ENCODE peak calls at places on chromosome 1, in five cellular contexts. One of them, this sample, is unnamed.

GRCh38 chr1:9766759-9767442 is 56.9 kb downstream of the CLSTN1 start:
- DNase-seq in epithelial cell of esophagus: peak
- DNase-seq in brain microvascular endothelial cell: peak
- DNase-seq in ovary: no peak
- DNase-seq in GM12864: no peak
- DNase-seq in this sample: no peak

GRCh38 chr1:218711884-218712674 is 366.9 kb downstream of the TGFB2 start:
- DNase-seq in epithelial cell of esophagus: peak
- DNase-seq in brain microvascular endothelial cell: no peak
- DNase-seq in ovary: no peak
- DNase-seq in GM12864: no peak
- DNase-seq in this sample: no peak

GRCh38 chr1:9691108-9691445 is 39.5 kb downstream of the PIK3CD start:
- DNase-seq in epithelial cell of esophagus: no peak
- DNase-seq in brain microvascular endothelial cell: peak
- DNase-seq in ovary: no peak
- DNase-seq in GM12864: no peak
- DNase-seq in this sample: no peak

GRCh38 chr1:58768971-58769808 is 14.7 kb downstream of the JUN start:
- DNase-seq in epithelial cell of esophagus: peak
- DNase-seq in brain microvascular endothelial cell: peak
- DNase-seq in ovary: peak
- DNase-seq in GM12864: no peak
- DNase-seq in this sample: no peak

GRCh38 chr1:214331827-214332423 is 51.0 kb downstream of the SMYD2 start:
- DNase-seq in epithelial cell of esophagus: peak
- DNase-seq in brain microvascular endothelial cell: peak
- DNase-seq in ovary: no peak
- DNase-seq in GM12864: no peak
- DNase-seq in this sample: no peak

GRCh38 chr1:156838972-156839371 is 19.9 kb downstream of the INSRR start:
- DNase-seq in epithelial cell of esophagus: peak
- DNase-seq in brain microvascular endothelial cell: no peak
- DNase-seq in ovary: no peak
- DNase-seq in GM12864: no peak
- DNase-seq in this sample: no peak

GRCh38 chr1:147080671-147081394 is 91.4 kb downstream of the PRKAB2 start:
- DNase-seq in epithelial cell of esophagus: peak
- DNase-seq in brain microvascular endothelial cell: no peak
- DNase-seq in ovary: no peak
- DNase-seq in GM12864: no peak
- DNase-seq in this sample: no peak

GRCh38 chr1:21669287-21670058 is at the start of gene RAP1GAP:
- DNase-seq in epithelial cell of esophagus: peak
- DNase-seq in brain microvascular endothelial cell: no peak
- DNase-seq in ovary: no peak
- DNase-seq in GM12864: no peak
- DNase-seq in this sample: no peak

GRCh38 chr1:119569095-119569494 is 62.1 kb downstream of the HSD3B1 start:
- DNase-seq in epithelial cell of esophagus: no peak
- DNase-seq in brain microvascular endothelial cell: no peak
- DNase-seq in ovary: no peak
- DNase-seq in GM12864: no peak
- DNase-seq in this sample: no peak

GRCh38 chr1:12305377-12305776 is 75.5 kb downstream of the VPS13D start:
- DNase-seq in epithelial cell of esophagus: no peak
- DNase-seq in brain microvascular endothelial cell: peak
- DNase-seq in ovary: peak
- DNase-seq in GM12864: no peak
- DNase-seq in this sample: no peak

GRCh38 chr1:234655328-234656069 is 45.5 kb upstream of the IRF2BP2 start:
- DNase-seq in epithelial cell of esophagus: peak
- DNase-seq in brain microvascular endothelial cell: no peak
- DNase-seq in ovary: no peak
- DNase-seq in GM12864: no peak
- DNase-seq in this sample: no peak

GRCh38 chr1:1144122-1144842 is 28.4 kb upstream of the C1orf159 start:
- DNase-seq in epithelial cell of esophagus: peak
- DNase-seq in brain microvascular endothelial cell: no peak
- DNase-seq in ovary: no peak
- DNase-seq in GM12864: no peak
- DNase-seq in this sample: peak

GRCh38 chr1:246095441-246095840 is 411.6 kb downstream of the SMYD3 start:
- DNase-seq in epithelial cell of esophagus: no peak
- DNase-seq in brain microvascular endothelial cell: no peak
- DNase-seq in ovary: no peak
- DNase-seq in GM12864: no peak
- DNase-seq in this sample: no peak

GRCh38 chr1:213552045-213552444 is 435.7 kb upstream of the PROX1 start:
- DNase-seq in epithelial cell of esophagus: no peak
- DNase-seq in brain microvascular endothelial cell: no peak
- DNase-seq in ovary: no peak
- DNase-seq in GM12864: no peak
- DNase-seq in this sample: no peak

GRCh38 chr1:32651461-32652073 is 559 bp downstream of the RBBP4 start:
- DNase-seq in epithelial cell of esophagus: no peak
- DNase-seq in brain microvascular endothelial cell: no peak
- DNase-seq in ovary: no peak
- DNase-seq in GM12864: no peak
- DNase-seq in this sample: no peak

GRCh38 chr1:4180066-4180735 is 280.1 kb upstream of the C1orf174 start:
- DNase-seq in epithelial cell of esophagus: no peak
- DNase-seq in brain microvascular endothelial cell: no peak
- DNase-seq in ovary: no peak
- DNase-seq in GM12864: no peak
- DNase-seq in this sample: no peak

GRCh38 chr1:150596976-150597375 is 17.6 kb upstream of the MCL1 start:
- DNase-seq in epithelial cell of esophagus: no peak
- DNase-seq in brain microvascular endothelial cell: no peak
- DNase-seq in ovary: no peak
- DNase-seq in GM12864: no peak
- DNase-seq in this sample: no peak

GRCh38 chr1:33047839-33048305 is 11.2 kb upstream of the AK2 start:
- DNase-seq in epithelial cell of esophagus: peak
- DNase-seq in brain microvascular endothelial cell: no peak
- DNase-seq in ovary: no peak
- DNase-seq in GM12864: no peak
- DNase-seq in this sample: no peak

GRCh38 chr1:199279107-199279506 is 640.3 kb downstream of the PTPRC start:
- DNase-seq in epithelial cell of esophagus: peak
- DNase-seq in brain microvascular endothelial cell: no peak
- DNase-seq in ovary: no peak
- DNase-seq in GM12864: no peak
- DNase-seq in this sample: no peak

GRCh38 chr1:114081145-114082046 is 72.3 kb downstream of the SYT6 start:
- DNase-seq in epithelial cell of esophagus: no peak
- DNase-seq in brain microvascular endothelial cell: no peak
- DNase-seq in ovary: peak
- DNase-seq in GM12864: no peak
- DNase-seq in this sample: no peak

GRCh38 chr1:209839875-209840491 is 12.2 kb downstream of the UTP25 start:
- DNase-seq in epithelial cell of esophagus: peak
- DNase-seq in brain microvascular endothelial cell: peak
- DNase-seq in ovary: no peak
- DNase-seq in GM12864: no peak
- DNase-seq in this sample: no peak

GRCh38 chr1:226711976-226712778 is 26.9 kb downstream of the ITPKB start:
- DNase-seq in epithelial cell of esophagus: no peak
- DNase-seq in brain microvascular endothelial cell: no peak
- DNase-seq in ovary: no peak
- DNase-seq in GM12864: no peak
- DNase-seq in this sample: peak

GRCh38 chr1:35451125-35451528 is 106.1 kb downstream of the KIAA0319L start:
- DNase-seq in epithelial cell of esophagus: peak
- DNase-seq in brain microvascular endothelial cell: peak
- DNase-seq in ovary: peak
- DNase-seq in GM12864: peak
- DNase-seq in this sample: no peak

DNA sequence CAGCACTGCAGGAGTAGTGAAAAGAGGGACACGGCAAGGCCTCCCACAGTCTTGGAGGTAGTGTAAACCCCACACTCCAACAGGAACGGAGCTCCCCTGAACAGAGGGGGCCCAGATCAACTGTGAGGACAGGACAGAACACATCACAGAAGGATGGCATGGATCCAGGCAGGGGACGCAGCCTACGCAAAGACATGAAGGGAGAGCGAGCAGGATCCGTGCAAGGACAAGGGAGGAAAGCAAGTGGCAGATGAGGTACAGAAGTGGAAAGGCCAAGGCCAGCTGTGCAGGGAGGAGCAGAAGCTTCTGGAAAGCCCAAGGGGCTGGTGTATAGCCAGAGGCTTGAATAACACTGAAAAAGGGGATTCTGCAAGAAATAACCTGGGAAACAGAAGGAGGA is 81.3 kb downstream of the SIPA1L2 start:
- DNase-seq in epithelial cell of esophagus: no peak
- DNase-seq in brain microvascular endothelial cell: no peak
- DNase-seq in ovary: peak
- DNase-seq in GM12864: no peak
- DNase-seq in this sample: no peak
- H3K4me3 ChIP-seq in epithelial cell of esophagus: no peak
- H3K4me3 ChIP-seq in brain microvascular endothelial cell: no peak
- H3K4me3 ChIP-seq in ovary: no peak
- H3K4me3 ChIP-seq in GM12864: no peak
- H3K4me3 ChIP-seq in this sample: no peak

DNA sequence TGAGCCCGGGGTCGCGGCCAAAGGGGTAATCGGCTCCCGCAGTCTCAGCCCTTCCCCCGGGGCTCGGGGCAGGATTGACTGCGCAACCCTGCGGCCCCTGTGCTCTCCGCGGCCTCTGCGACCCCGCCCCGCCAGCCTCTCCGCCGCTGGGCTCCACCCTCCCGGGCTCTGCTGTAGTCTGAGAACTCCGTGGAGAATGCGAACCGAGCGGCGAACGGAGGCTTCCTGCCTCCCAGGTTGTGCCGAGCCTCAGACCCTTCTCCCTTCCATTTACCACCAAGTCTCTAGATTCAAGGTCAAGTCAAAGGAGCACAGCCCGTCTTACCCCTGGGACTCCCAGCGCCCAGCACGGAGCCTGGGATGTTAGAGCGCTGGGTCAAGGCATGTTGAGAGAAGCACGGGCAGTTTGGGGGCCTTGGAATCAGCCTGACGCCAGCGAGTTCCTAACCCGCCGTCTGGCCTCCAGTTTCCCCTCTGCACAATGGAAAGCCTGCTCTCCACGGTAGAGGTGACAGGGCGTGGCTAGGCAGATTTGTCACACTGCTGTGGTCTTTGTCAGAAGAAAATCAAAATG is 3.0 kb downstream of the ATP2B4 start:
- DNase-seq in epithelial cell of esophagus: peak
- DNase-seq in brain microvascular endothelial cell: no peak
- DNase-seq in ovary: peak
- DNase-seq in GM12864: no peak
- DNase-seq in this sample: peak
- TF ChIP-seq CTCF in epithelial cell of esophagus: no peak
- TF ChIP-seq CTCF in brain microvascular endothelial cell: no peak
- TF ChIP-seq CTCF in ovary: no peak
- TF ChIP-seq CTCF in GM12864: no peak
- TF ChIP-seq CTCF in this sample: no peak

GRCh38 chr1:53277326-53277725 is 39.0 kb upstream of the MAGOH start:
- DNase-seq in epithelial cell of esophagus: no peak
- DNase-seq in brain microvascular endothelial cell: no peak
- DNase-seq in ovary: no peak
- DNase-seq in GM12864: no peak
- DNase-seq in this sample: no peak

GRCh38 chr1:53275566-53275965 is 37.2 kb upstream of the MAGOH start:
- DNase-seq in epithelial cell of esophagus: no peak
- DNase-seq in brain microvascular endothelial cell: no peak
- DNase-seq in ovary: no peak
- DNase-seq in GM12864: no peak
- DNase-seq in this sample: no peak

GRCh38 chr1:53276153-53276901 is 38.0 kb upstream of the MAGOH start:
- DNase-seq in epithelial cell of esophagus: no peak
- DNase-seq in brain microvascular endothelial cell: no peak
- DNase-seq in ovary: no peak
- DNase-seq in GM12864: no peak
- DNase-seq in this sample: no peak

GRCh38 chr1:53278294-53278693 is 40.0 kb upstream of the MAGOH start:
- DNase-seq in epithelial cell of esophagus: peak
- DNase-seq in brain microvascular endothelial cell: peak
- DNase-seq in ovary: peak
- DNase-seq in GM12864: no peak
- DNase-seq in this sample: no peak

DNA sequence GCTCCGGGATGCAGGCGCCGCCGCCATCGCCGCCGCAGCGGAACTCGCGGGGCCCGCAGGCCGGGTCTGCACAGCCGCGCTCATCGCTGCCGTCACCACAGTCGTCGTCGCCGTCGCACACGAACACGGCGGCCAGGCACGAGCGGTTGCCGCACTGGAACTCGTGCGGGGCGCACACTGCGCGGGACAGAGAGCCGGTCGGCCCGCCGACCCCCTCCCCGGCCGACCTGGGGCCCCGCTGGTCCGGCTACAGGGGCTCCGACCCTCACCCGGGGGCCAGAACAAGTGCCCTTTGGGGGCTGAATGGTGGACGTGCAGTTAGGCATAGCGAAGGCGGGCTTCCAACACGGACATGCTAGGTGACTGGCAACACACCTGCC is 38.6 kb upstream of the MAGOH start:
- DNase-seq in epithelial cell of esophagus: no peak
- DNase-seq in brain microvascular endothelial cell: no peak
- DNase-seq in ovary: no peak
- DNase-seq in GM12864: no peak
- DNase-seq in this sample: no peak
- H3K4me3 ChIP-seq in epithelial cell of esophagus: no peak
- H3K4me3 ChIP-seq in brain microvascular endothelial cell: no peak
- H3K4me3 ChIP-seq in ovary: no peak
- H3K4me3 ChIP-seq in GM12864: no peak
- H3K4me3 ChIP-seq in this sample: no peak

DNA sequence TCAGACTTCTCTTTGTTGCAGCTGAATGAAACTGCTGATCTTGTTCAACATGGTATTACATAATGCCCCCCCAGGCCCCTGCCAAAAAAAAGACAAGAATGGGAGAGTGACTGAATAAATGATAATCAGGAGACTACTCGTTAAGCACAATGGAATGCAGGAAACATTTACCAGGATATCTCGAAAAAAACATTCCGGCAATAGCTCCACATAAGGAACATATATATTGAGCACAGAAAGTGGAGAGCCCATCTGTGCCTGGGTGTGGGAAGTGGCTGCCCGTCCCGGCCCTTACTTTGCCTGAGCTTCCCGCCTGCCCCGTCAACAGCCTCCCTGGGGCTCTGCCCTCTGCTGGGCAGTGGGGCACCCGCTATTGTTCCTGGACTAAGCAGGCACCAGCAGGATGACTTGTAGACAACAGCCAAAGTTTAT is 13.4 kb downstream of the TRIM11 start:
- DNase-seq in epithelial cell of esophagus: peak
- DNase-seq in brain microvascular endothelial cell: peak
- DNase-seq in ovary: peak
- DNase-seq in GM12864: no peak
- DNase-seq in this sample: no peak
- TF ChIP-seq CTCF in epithelial cell of esophagus: peak
- TF ChIP-seq CTCF in brain microvascular endothelial cell: peak
- TF ChIP-seq CTCF in ovary: no peak
- TF ChIP-seq CTCF in GM12864: peak
- TF ChIP-seq CTCF in this sample: peak

This sample was measured in GM06990.